ENCODE peak calls at places on chromosomes 13 and 19, in six cellular contexts. X is colonic mucosa, H is T-helper 2 cell, I is tibial nerve, D is M059J, E is AG04450. A is an unnamed sample.

GRCh38 chr19:16161848-16162247 is 11.5 kb downstream of the CIB3 start:
- DNase-seq in H (no peak), X (no peak), D (peak; percentile 92), I (no peak), E (peak; percentile 41), A (no peak)

GRCh38 chr13:25988655-25989054 is 63.2 kb downstream of the SHISA2 start:
- DNase-seq in H (no peak), D (peak; percentile 50), I (no peak), E (no peak), X (no peak), A (no peak)

GRCh38 chr13:100508996-100509395 is 79.6 kb downstream of the GGACT start:
- DNase-seq in H (no peak), D (no peak), I (no peak), E (no peak), X (no peak), A (no peak)

GRCh38 chr13:33119886-33120543 is 103.8 kb downstream of the KL start:
- DNase-seq in X (no peak), E (no peak), I (no peak), D (peak; percentile 93), H (no peak), A (no peak)

GRCh38 chr19:55266404-55266803 is 7.6 kb upstream of the PPP6R1 start:
- DNase-seq in E (no peak), H (no peak), X (no peak), I (no peak), D (no peak), A (no peak)

GRCh38 chr13:60178327-60178726 is 14.6 kb upstream of the DIAPH3 start:
- DNase-seq in X (no peak), I (no peak), E (no peak), D (no peak), H (no peak), A (no peak)

GRCh38 chr19:54160948-54161347 is 1.4 kb upstream of the LENG1 start:
- DNase-seq in D (no peak), I (no peak), X (peak; percentile 41), E (no peak), H (no peak), A (no peak)

GRCh38 chr13:60584976-60585375 is 188.0 kb downstream of the TDRD3 start:
- DNase-seq in X (no peak), D (peak; percentile 2), H (no peak), E (no peak), I (peak; percentile 20), A (no peak)

GRCh38 chr13:111845621-111846351 is 221.2 kb upstream of the SOX1 start:
- DNase-seq in E (no peak), H (no peak), D (no peak), I (no peak), X (no peak), A (no peak)

GRCh38 chr13:37295046-37295445 is 189.6 kb upstream of the CSNK1A1L start:
- DNase-seq in X (no peak), H (no peak), I (no peak), D (no peak), E (no peak), A (no peak)

GRCh38 chr13:31008400-31009115 is 76.1 kb downstream of the TEX26 start:
- DNase-seq in X (no peak), D (peak; percentile 36), H (no peak), I (no peak), E (no peak), A (no peak)

GRCh38 chr13:112056284-112056727 is 10.6 kb upstream of the SOX1 start:
- DNase-seq in X (no peak), H (no peak), I (no peak), D (no peak), E (no peak), A (no peak)